ENCODE peak calls at places on chromosomes 4 and X, in six cellular contexts. W, P, E, A, V and M are unnamed samples.

GRCh38 chr4:42331040-42331439 is 66.2 kb upstream of the SHISA3 start:
- DNase-seq in W (no peak), P (no peak), E (no peak), A (no peak), V (no peak), M (no peak)

GRCh38 chrX:35040871-35041270 is 98.3 kb downstream of the FAM47B start:
- DNase-seq in W (no peak), P (no peak), E (no peak), A (no peak), V (no peak), M (peak; percentile 24)

GRCh38 chrX:100700809-100701208 is 31.1 kb downstream of the SYTL4 start:
- DNase-seq in W (no peak), P (no peak), E (no peak), A (no peak), V (no peak), M (no peak)

GRCh38 chr4:177393236-177393635 is 49.0 kb downstream of the AGA start:
- DNase-seq in W (no peak), P (no peak), E (no peak), A (peak; percentile 85), V (no peak), M (no peak)

GRCh38 chrX:72245461-72246089 is 6.7 kb upstream of the ERCC6L start:
- DNase-seq in W (peak; percentile 74), P (peak; percentile 41), E (no peak), A (peak; percentile 48), V (peak; percentile 13), M (peak; percentile 82)

GRCh38 chr4:106208481-106209460 is 107.2 kb downstream of the TBCK start:
- DNase-seq in W (peak; percentile 24), P (no peak), E (no peak), A (no peak), V (no peak), M (no peak)

GRCh38 chr4:161097821-161098220 is 1066.0 kb downstream of the FSTL5 start:
- DNase-seq in W (no peak), P (no peak), E (no peak), A (no peak), V (no peak), M (no peak)

GRCh38 chr4:83207497-83208105 is 77.0 kb downstream of the COQ2 start:
- DNase-seq in W (peak; percentile 64), P (peak; percentile 32), E (no peak), A (no peak), V (peak; percentile 83), M (no peak)

GRCh38 chr4:119238068-119238722 is 25.7 kb downstream of the USP53 start:
- DNase-seq in W (no peak), P (no peak), E (no peak), A (no peak), V (no peak), M (no peak)

GRCh38 chr4:1993169-1993516 is 15.6 kb downstream of the NELFA start:
- DNase-seq in W (no peak), P (no peak), E (no peak), A (no peak), V (no peak), M (no peak)

GRCh38 chr4:65825121-65825520 is 154.8 kb upstream of the EPHA5 start:
- DNase-seq in W (no peak), P (peak; percentile 59), E (no peak), A (no peak), V (no peak), M (peak; percentile 1)

GRCh38 chr4:160136021-160136420 is 1033.1 kb downstream of the RAPGEF2 start:
- DNase-seq in W (no peak), P (peak; percentile 77), E (no peak), A (no peak), V (no peak), M (no peak)

GRCh38 chr4:94714761-94715160 is 43.0 kb upstream of the BMPR1B start:
- DNase-seq in W (no peak), P (no peak), E (no peak), A (no peak), V (no peak), M (no peak)

GRCh38 chr4:14143892-14144291 is 516.4 kb upstream of the BOD1L1 start:
- DNase-seq in W (peak; percentile 41), P (no peak), E (no peak), A (no peak), V (no peak), M (no peak)

GRCh38 chrX:36909584-36909983 is 98.6 kb upstream of the FAM47C start:
- DNase-seq in W (no peak), P (no peak), E (no peak), A (no peak), V (no peak), M (peak; percentile 32)

GRCh38 chr4:76059750-76060149 is 14.8 kb upstream of the ART3 start:
- DNase-seq in W (no peak), P (peak; percentile 87), E (no peak), A (no peak), V (no peak), M (no peak)

DNA sequence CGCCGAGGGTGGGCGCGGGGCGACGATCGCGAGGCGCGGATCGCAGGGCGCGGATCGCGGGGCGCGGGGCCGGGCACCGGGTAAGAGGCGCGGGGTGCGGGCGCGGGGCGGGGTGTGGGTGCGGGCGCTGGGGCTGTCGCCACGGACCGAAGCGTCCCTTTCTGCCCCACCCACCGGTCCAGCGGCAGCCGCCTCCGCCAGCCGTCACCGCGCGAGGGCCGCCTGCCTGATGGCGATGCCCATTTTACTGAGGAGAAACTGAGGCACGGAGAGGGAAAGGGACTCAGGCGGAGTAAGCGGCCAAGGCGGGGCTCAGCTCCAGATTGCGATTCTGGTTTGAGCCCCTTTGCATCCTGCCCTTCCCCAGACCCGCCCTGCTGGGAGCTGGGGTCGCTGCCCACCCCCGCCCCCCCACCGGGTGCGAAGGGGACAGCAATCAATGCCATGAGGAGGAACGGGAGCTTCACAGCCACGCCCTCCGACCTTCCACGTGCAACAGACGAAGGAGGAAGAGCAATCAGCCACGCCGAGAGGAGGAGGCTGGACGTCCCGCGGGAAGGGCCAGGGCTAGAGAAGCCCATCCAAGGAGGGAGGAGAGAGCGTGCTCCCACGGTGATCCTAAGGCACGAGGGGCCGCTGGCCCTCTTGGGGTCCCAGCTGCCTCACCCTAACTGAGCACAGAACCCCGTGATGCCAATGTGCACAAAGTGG is 10.9 kb upstream of the MAN2B2 start:
- DNase-seq in W (peak; percentile 18), P (no peak), E (no peak), A (no peak), V (no peak), M (no peak)
- TF ChIP-seq EZH2 in W (peak; percentile 58), P (no peak), E (peak; percentile 53), A (no peak), V (no peak), M (peak; percentile 34)

GRCh38 chrX:17104433-17104832 is 158.0 kb downstream of the REPS2 start:
- DNase-seq in W (no peak), P (no peak), E (no peak), A (no peak), V (no peak), M (no peak)
- H3K27me3 ChIP-seq in W (no peaks in the 10 kb centered on the region), P (peaks cover under 1% of the 10 kb centered on the region), E (no peaks in the 10 kb centered on the region), A (no peaks in the 10 kb centered on the region), V (no peaks in the 10 kb centered on the region), M (peaks cover 9% of the 10 kb centered on the region)

DNA sequence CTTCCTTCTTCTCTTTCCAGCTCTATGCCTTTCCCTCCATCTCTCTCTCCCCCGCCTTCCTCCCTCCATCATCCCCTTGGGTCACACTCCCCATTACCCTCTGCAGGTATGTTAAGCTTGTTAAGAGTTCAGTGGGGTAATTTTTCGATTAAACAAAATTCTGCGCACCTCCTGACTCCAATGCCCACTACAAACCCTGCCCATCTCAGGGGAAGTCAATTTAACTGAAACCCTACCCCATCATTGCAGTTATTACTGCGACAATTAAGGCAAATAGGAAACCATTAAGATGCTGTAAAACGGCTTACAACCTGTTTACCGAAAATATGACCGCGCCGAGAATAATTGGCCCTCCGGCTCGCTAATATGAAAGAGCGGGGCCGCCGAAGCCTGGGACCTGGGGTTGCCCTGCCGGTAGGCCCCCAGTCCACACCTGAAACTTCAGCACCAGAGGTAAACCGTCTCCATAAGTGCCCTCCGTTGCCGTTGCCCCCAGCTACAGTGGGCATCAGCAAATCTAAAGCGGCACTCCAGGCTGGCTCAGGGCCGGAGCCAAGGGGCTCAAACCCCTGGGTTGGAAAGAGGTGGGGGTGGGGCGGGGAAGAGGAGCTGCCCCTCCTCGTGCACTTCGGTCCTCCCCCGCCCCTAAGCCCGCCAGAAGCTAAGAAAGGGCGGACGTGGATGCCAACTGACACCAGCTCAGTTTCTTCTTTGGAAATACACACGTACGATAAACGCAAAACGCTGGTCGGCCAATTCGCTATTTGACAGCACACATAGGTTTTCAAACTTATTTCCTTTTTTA is 4.8 kb downstream of the ARX start:
- DNase-seq in W (no peak), P (no peak), E (no peak), A (no peak), V (no peak), M (no peak)
- TF ChIP-seq EZH2 in W (peak; percentile 57), P (peak; percentile 19), E (peak; percentile 43), A (no peak), V (no peak), M (no peak)

GRCh38 chr4:3814026-3814570 is 47.9 kb downstream of the ADRA2C start:
- DNase-seq in W (no peak), P (no peak), E (no peak), A (no peak), V (no peak), M (no peak)

GRCh38 chr4:3813151-3813905 is 47.1 kb downstream of the ADRA2C start:
- DNase-seq in W (no peak), P (no peak), E (no peak), A (no peak), V (no peak), M (no peak)

GRCh38 chr4:3817561-3817960 is 51.4 kb downstream of the ADRA2C start:
- DNase-seq in W (no peak), P (no peak), E (no peak), A (no peak), V (no peak), M (no peak)

GRCh38 chr4:3816983-3817382 is 50.8 kb downstream of the ADRA2C start:
- DNase-seq in W (no peak), P (no peak), E (no peak), A (no peak), V (no peak), M (no peak)

GRCh38 chr4:3816256-3816825 is 50.2 kb downstream of the ADRA2C start:
- DNase-seq in W (no peak), P (no peak), E (no peak), A (no peak), V (no peak), M (no peak)
- H3K27me3 ChIP-seq in W (no peaks in the 10 kb centered on the region), P (no peaks in the 10 kb centered on the region), E (no peaks in the 10 kb centered on the region), A (no peaks in the 10 kb centered on the region), V (no peaks in the 10 kb centered on the region), M (no peaks in the 10 kb centered on the region)

GRCh38 chr4:92303621-92304027 is at the start of gene GRID2:
- DNase-seq in W (peak; percentile 90), P (peak; percentile 1), E (no peak), A (no peak), V (peak; percentile 7), M (peak; percentile 20)
- TF ChIP-seq EZH2 in W (no peak), P (peak; percentile 96), E (no peak), A (no peak), V (no peak), M (no peak)

GRCh38 chrX:132165005-132165404 is 37.2 kb upstream of the FRMD7 start:
- DNase-seq in W (no peak), P (no peak), E (no peak), A (no peak), V (no peak), M (no peak)
- H3K27me3 ChIP-seq in W (no peaks in the 10 kb centered on the region), P (no peaks in the 10 kb centered on the region), E (no peaks in the 10 kb centered on the region), A (no peaks in the 10 kb centered on the region), V (no peaks in the 10 kb centered on the region), M (peaks cover 6% of the 10 kb centered on the region)